ENCODE peak calls at places on chromosomes 3 and 15, in seven cellular contexts. One of them, this sample, is unnamed.

GRCh38 chr3:153625506-153625905 is 463.5 kb downstream of the RAP2B start:
- DNase-seq in HCT116: no peak
- DNase-seq in H1: no peak
- DNase-seq in GM12878: no peak
- DNase-seq in K562: no peak
- DNase-seq in SK-N-SH: no peak
- DNase-seq in HepG2: no peak
- DNase-seq in this sample: no peak

GRCh38 chr15:97168704-97169475 is 791.6 kb upstream of the ARRDC4 start:
- DNase-seq in K562: no peak
- DNase-seq in H1: no peak
- DNase-seq in HCT116: no peak
- DNase-seq in GM12878: no peak
- DNase-seq in HepG2: no peak
- DNase-seq in SK-N-SH: no peak
- DNase-seq in this sample: no peak

GRCh38 chr3:31294430-31295149 is 238.1 kb upstream of the STT3B start:
- DNase-seq in K562: no peak
- DNase-seq in H1: no peak
- DNase-seq in HepG2: no peak
- DNase-seq in HCT116: no peak
- DNase-seq in GM12878: no peak
- DNase-seq in SK-N-SH: no peak
- DNase-seq in this sample: no peak

GRCh38 chr15:42215854-42216829 is 8.0 kb upstream of the VPS39 start:
- DNase-seq in GM12878: no peak
- DNase-seq in SK-N-SH: no peak
- DNase-seq in H1: no peak
- DNase-seq in HCT116: no peak
- DNase-seq in K562: no peak
- DNase-seq in HepG2: no peak
- DNase-seq in this sample: no peak

GRCh38 chr15:46795685-46796084 is 921.6 kb upstream of the SEMA6D start:
- DNase-seq in SK-N-SH: no peak
- DNase-seq in HepG2: no peak
- DNase-seq in H1: no peak
- DNase-seq in GM12878: no peak
- DNase-seq in K562: no peak
- DNase-seq in HCT116: no peak
- DNase-seq in this sample: no peak

GRCh38 chr3:99659032-99659431 is 20.6 kb downstream of the COL8A1 start:
- DNase-seq in K562: no peak
- DNase-seq in H1: no peak
- DNase-seq in SK-N-SH: no peak
- DNase-seq in HepG2: no peak
- DNase-seq in GM12878: no peak
- DNase-seq in HCT116: no peak
- DNase-seq in this sample: no peak

GRCh38 chr3:52062499-52062898 is 6.1 kb upstream of the DUSP7 start:
- DNase-seq in K562: no peak
- DNase-seq in SK-N-SH: no peak
- DNase-seq in H1: no peak
- DNase-seq in HepG2: no peak
- DNase-seq in GM12878: peak
- DNase-seq in HCT116: peak
- DNase-seq in this sample: no peak

GRCh38 chr3:57004154-57004730 is 56.2 kb upstream of the SPATA12 start:
- DNase-seq in SK-N-SH: peak
- DNase-seq in HCT116: no peak
- DNase-seq in K562: no peak
- DNase-seq in HepG2: no peak
- DNase-seq in GM12878: no peak
- DNase-seq in H1: no peak
- DNase-seq in this sample: no peak

GRCh38 chr3:76097588-76097975 is 312.2 kb upstream of the ZNF717 start:
- DNase-seq in H1: no peak
- DNase-seq in HCT116: no peak
- DNase-seq in GM12878: no peak
- DNase-seq in SK-N-SH: no peak
- DNase-seq in K562: no peak
- DNase-seq in HepG2: no peak
- DNase-seq in this sample: no peak

GRCh38 chr15:58873267-58873666 is 60.2 kb downstream of the SLTM start:
- DNase-seq in HepG2: no peak
- DNase-seq in H1: no peak
- DNase-seq in K562: no peak
- DNase-seq in HCT116: no peak
- DNase-seq in SK-N-SH: no peak
- DNase-seq in GM12878: no peak
- DNase-seq in this sample: no peak

GRCh38 chr15:48643776-48644497 is 1.6 kb downstream of the FBN1 start:
- DNase-seq in HepG2: no peak
- DNase-seq in HCT116: no peak
- DNase-seq in H1: no peak
- DNase-seq in GM12878: no peak
- DNase-seq in K562: no peak
- DNase-seq in SK-N-SH: no peak
- DNase-seq in this sample: no peak

GRCh38 chr3:63967675-63968611 is 55.4 kb downstream of the PSMD6 start:
- DNase-seq in SK-N-SH: peak
- DNase-seq in HepG2: peak
- DNase-seq in HCT116: no peak
- DNase-seq in H1: no peak
- DNase-seq in GM12878: peak
- DNase-seq in K562: no peak
- DNase-seq in this sample: no peak

GRCh38 chr15:38455096-38455495 is 1.2 kb downstream of the FAM98B start:
- DNase-seq in SK-N-SH: no peak
- DNase-seq in HepG2: no peak
- DNase-seq in HCT116: no peak
- DNase-seq in GM12878: no peak
- DNase-seq in H1: no peak
- DNase-seq in K562: no peak
- DNase-seq in this sample: no peak

GRCh38 chr3:34256791-34257190 is 458.4 kb downstream of the PDCD6IP start:
- DNase-seq in SK-N-SH: no peak
- DNase-seq in HCT116: no peak
- DNase-seq in HepG2: no peak
- DNase-seq in K562: no peak
- DNase-seq in H1: no peak
- DNase-seq in GM12878: no peak
- DNase-seq in this sample: no peak

GRCh38 chr3:114490829-114491228 is 197.0 kb downstream of the TIGIT start:
- DNase-seq in SK-N-SH: no peak
- DNase-seq in HepG2: no peak
- DNase-seq in K562: no peak
- DNase-seq in H1: no peak
- DNase-seq in GM12878: no peak
- DNase-seq in HCT116: no peak
- DNase-seq in this sample: no peak

GRCh38 chr3:139659511-139659910 is 18.3 kb downstream of the NMNAT3 start:
- DNase-seq in HepG2: no peak
- DNase-seq in K562: no peak
- DNase-seq in SK-N-SH: no peak
- DNase-seq in GM12878: no peak
- DNase-seq in H1: no peak
- DNase-seq in HCT116: no peak
- DNase-seq in this sample: no peak

GRCh38 chr3:151276038-151277027 is 2.0 kb downstream of the P2RY14 start:
- DNase-seq in HCT116: no peak
- DNase-seq in HepG2: no peak
- DNase-seq in SK-N-SH: no peak
- DNase-seq in GM12878: no peak
- DNase-seq in H1: no peak
- DNase-seq in K562: no peak
- DNase-seq in this sample: no peak

GRCh38 chr3:184595726-184596125 is 34.1 kb downstream of the EPHB3 start:
- DNase-seq in GM12878: no peak
- DNase-seq in HepG2: no peak
- DNase-seq in HCT116: no peak
- DNase-seq in SK-N-SH: no peak
- DNase-seq in H1: no peak
- DNase-seq in K562: no peak
- DNase-seq in this sample: no peak

GRCh38 chr3:41920406-41920970 is 41.4 kb downstream of the ULK4 start:
- DNase-seq in GM12878: no peak
- DNase-seq in HepG2: no peak
- DNase-seq in SK-N-SH: no peak
- DNase-seq in H1: no peak
- DNase-seq in K562: no peak
- DNase-seq in HCT116: no peak
- DNase-seq in this sample: no peak

GRCh38 chr15:42064271-42064670 is 30.1 kb downstream of the PLA2G4D start:
- DNase-seq in K562: no peak
- DNase-seq in HCT116: no peak
- DNase-seq in HepG2: no peak
- DNase-seq in GM12878: no peak
- DNase-seq in SK-N-SH: no peak
- DNase-seq in H1: no peak
- DNase-seq in this sample: no peak

GRCh38 chr3:36777424-36778218 is 13.3 kb upstream of the DCLK3 start:
- DNase-seq in HCT116: no peak
- DNase-seq in HepG2: no peak
- DNase-seq in K562: no peak
- DNase-seq in H1: no peak
- DNase-seq in GM12878: peak
- DNase-seq in SK-N-SH: no peak
- DNase-seq in this sample: no peak

GRCh38 chr3:131107637-131108433 is 81.2 kb downstream of the NEK11 start:
- DNase-seq in SK-N-SH: no peak
- DNase-seq in GM12878: no peak
- DNase-seq in HepG2: peak
- DNase-seq in HCT116: no peak
- DNase-seq in H1: no peak
- DNase-seq in K562: no peak
- DNase-seq in this sample: no peak

GRCh38 chr3:16122661-16123060 is 51.8 kb upstream of the GALNT15 start:
- DNase-seq in HCT116: no peak
- DNase-seq in K562: no peak
- DNase-seq in H1: no peak
- DNase-seq in HepG2: no peak
- DNase-seq in SK-N-SH: no peak
- DNase-seq in GM12878: no peak
- DNase-seq in this sample: no peak
- TF ChIP-seq JUND in HCT116: no peak
- TF ChIP-seq JUND in K562: no peak
- TF ChIP-seq JUND in H1: no peak
- TF ChIP-seq JUND in HepG2: no peak
- TF ChIP-seq JUND in SK-N-SH: no peak
- TF ChIP-seq JUND in GM12878: no peak
- TF ChIP-seq JUND in this sample: no peak

GRCh38 chr3:78660958-78661357 is 1106.8 kb downstream of the ROBO1 start:
- DNase-seq in H1: no peak
- DNase-seq in HepG2: no peak
- DNase-seq in K562: no peak
- DNase-seq in GM12878: no peak
- DNase-seq in HCT116: no peak
- DNase-seq in SK-N-SH: no peak
- DNase-seq in this sample: no peak
- TF ChIP-seq JUND in H1: no peak
- TF ChIP-seq JUND in HepG2: no peak
- TF ChIP-seq JUND in K562: no peak
- TF ChIP-seq JUND in GM12878: no peak
- TF ChIP-seq JUND in HCT116: no peak
- TF ChIP-seq JUND in SK-N-SH: no peak
- TF ChIP-seq JUND in this sample: no peak

DNA sequence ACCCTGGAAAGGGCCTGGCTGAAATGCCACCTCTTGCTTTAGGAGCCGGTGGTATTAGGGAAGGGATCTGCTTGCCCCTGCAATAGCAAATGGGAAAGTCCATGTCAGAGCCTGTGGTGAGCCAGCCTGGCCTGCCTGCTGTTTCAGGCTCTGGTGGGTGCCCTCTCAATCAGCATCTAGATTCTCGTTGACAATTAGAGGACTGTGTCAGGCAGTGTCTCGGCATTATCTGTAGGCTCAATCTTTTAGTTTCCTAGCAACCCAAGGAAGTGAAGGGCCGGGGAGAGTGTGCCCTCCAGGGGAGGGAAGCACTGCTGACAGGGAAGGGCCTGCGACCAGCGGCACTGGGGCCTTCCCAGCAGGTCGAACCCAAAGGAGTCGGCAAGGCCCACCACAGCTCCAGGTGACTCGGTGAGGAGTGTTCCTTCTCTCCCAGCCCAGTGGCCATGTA is 42.1 kb downstream of the TLE3 start:
- DNase-seq in GM12878: no peak
- DNase-seq in HCT116: no peak
- DNase-seq in SK-N-SH: peak
- DNase-seq in K562: no peak
- DNase-seq in HepG2: no peak
- DNase-seq in H1: no peak
- DNase-seq in this sample: peak
- TF ChIP-seq JUND in GM12878: no peak
- TF ChIP-seq JUND in HCT116: no peak
- TF ChIP-seq JUND in SK-N-SH: no peak
- TF ChIP-seq JUND in K562: no peak
- TF ChIP-seq JUND in HepG2: no peak
- TF ChIP-seq JUND in H1: no peak
- TF ChIP-seq JUND in this sample: no peak

DNA sequence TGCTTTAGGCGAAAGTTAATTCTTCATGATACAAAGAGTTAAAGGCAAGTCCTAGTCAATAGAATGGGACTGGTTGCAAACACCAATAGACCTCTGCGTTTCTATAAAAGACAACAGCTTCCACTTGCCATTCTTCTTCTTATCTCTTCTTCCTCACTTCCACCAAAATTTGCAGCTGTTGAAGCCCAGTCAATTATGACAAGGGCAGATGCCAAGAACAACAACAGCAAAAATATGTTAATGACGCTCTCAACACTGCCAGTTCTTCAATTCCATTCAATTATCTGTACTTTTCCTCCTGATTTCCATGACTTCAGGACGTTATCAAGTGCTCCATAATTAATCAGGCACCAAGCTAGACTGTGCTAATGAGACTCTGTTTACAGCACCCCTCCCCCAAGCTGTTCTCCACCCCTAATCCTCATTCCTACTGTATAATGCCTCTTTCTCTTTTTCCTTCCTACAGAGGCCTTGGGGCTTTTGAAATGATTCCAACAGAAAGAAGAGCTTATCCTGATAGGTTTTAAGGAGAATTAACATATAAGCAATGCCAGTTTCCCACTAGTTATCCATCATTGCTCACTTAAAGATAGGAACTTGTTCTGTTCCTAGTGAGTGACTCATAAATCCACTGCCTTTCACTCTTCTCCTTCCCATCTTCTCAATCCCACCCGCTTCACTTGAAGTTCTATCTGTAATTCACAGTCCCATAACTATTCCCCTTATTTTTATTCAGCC is 1160.4 kb downstream of the IGSF11 start:
- DNase-seq in SK-N-SH: no peak
- DNase-seq in HCT116: no peak
- DNase-seq in GM12878: no peak
- DNase-seq in H1: no peak
- DNase-seq in HepG2: no peak
- DNase-seq in K562: no peak
- DNase-seq in this sample: no peak
- TF ChIP-seq JUND in SK-N-SH: no peak
- TF ChIP-seq JUND in HCT116: no peak
- TF ChIP-seq JUND in GM12878: no peak
- TF ChIP-seq JUND in H1: no peak
- TF ChIP-seq JUND in HepG2: no peak
- TF ChIP-seq JUND in K562: no peak
- TF ChIP-seq JUND in this sample: no peak